ENCODE peak calls at places on chromosomes 5 and 9, in five cellular contexts. I, R, X, K and N are unnamed samples.
A peak's percentile ranks its signal among the peaks of the same experiment; 100 is the strongest.

GRCh38 chr5:168422431-168422830 is 63.8 kb upstream of the RARS1 start:
- DNase-seq in I (no peak), R (no peak), X (no peak), K (peak; percentile 57), N (peak; percentile 34)

GRCh38 chr5:143887901-143888648 is 76.1 kb downstream of the HMHB1 start:
- DNase-seq in I (no peak), R (peak; percentile 90), X (no peak), K (no peak), N (peak; percentile 23)

GRCh38 chr5:125115180-125115495 is 368.7 kb upstream of the ZNF608 start:
- DNase-seq in I (no peak), R (no peak), X (no peak), K (no peak), N (no peak)

GRCh38 chr5:155147222-155147621 is 133.7 kb downstream of the KIF4B start:
- DNase-seq in I (peak; percentile 25), R (no peak), X (no peak), K (no peak), N (peak; percentile 7)

GRCh38 chr5:78335976-78336375 is 24.4 kb upstream of the SCAMP1 start:
- DNase-seq in I (peak; percentile 42), R (no peak), X (no peak), K (no peak), N (no peak)

GRCh38 chr9:135479469-135480052 is at the start of gene PPP1R26:
- DNase-seq in I (peak; percentile 94), R (no peak), X (peak; percentile 10), K (peak; percentile 35), N (peak; percentile 35)

GRCh38 chr9:87535817-87536539 is 38.3 kb downstream of the DAPK1 start:
- DNase-seq in I (no peak), R (no peak), X (peak; percentile 35), K (no peak), N (no peak)

GRCh38 chr5:125823572-125823971 is 599.6 kb upstream of the GRAMD2B start:
- DNase-seq in I (no peak), R (peak; percentile 69), X (no peak), K (no peak), N (peak; percentile 67)

GRCh38 chr5:127330116-127330515 is 39.5 kb downstream of the MEGF10 start:
- DNase-seq in I (no peak), R (no peak), X (no peak), K (no peak), N (no peak)

GRCh38 chr9:72041775-72042194 is 18.6 kb downstream of the C9orf57 start:
- DNase-seq in I (no peak), R (peak; percentile 82), X (no peak), K (no peak), N (peak; percentile 63)

GRCh38 chr9:133539434-133539833 is 4.9 kb downstream of the ADAMTSL2 start:
- DNase-seq in I (no peak), R (no peak), X (no peak), K (peak; percentile 54), N (no peak)

GRCh38 chr5:127042593-127042992 is 12.2 kb upstream of the MARCHF3 start:
- DNase-seq in I (peak; percentile 12), R (peak; percentile 6), X (peak; percentile 33), K (peak; percentile 28), N (no peak)

GRCh38 chr5:53997736-53998627 is 312.4 kb downstream of the ARL15 start:
- DNase-seq in I (no peak), R (no peak), X (no peak), K (peak; percentile 71), N (no peak)

GRCh38 chr5:100841358-100842076 is 61.6 kb downstream of the ST8SIA4 start:
- DNase-seq in I (no peak), R (peak; percentile 60), X (no peak), K (no peak), N (peak; percentile 89)

GRCh38 chr5:179373101-179373934 is 28.1 kb upstream of the ADAMTS2 start:
- DNase-seq in I (no peak), R (no peak), X (no peak), K (peak; percentile 64), N (no peak)

GRCh38 chr9:74498616-74499095 is 1.5 kb downstream of the RORB start:
- DNase-seq in I (no peak), R (peak; percentile 19), X (no peak), K (peak; percentile 39), N (no peak)

GRCh38 chr5:177141496-177141895 is 7.9 kb downstream of the NSD1 start:
- DNase-seq in I (no peak), R (no peak), X (no peak), K (no peak), N (no peak)

GRCh38 chr5:80569086-80569960 is 757 bp downstream of the ANKRD34B start:
- DNase-seq in I (peak; percentile 64), R (no peak), X (no peak), K (peak; percentile 54), N (no peak)

GRCh38 chr5:80568251-80568650 is 1.8 kb downstream of the ANKRD34B start:
- DNase-seq in I (peak; percentile 17), R (no peak), X (no peak), K (no peak), N (no peak)

GRCh38 chr5:80573062-80573461 is 3.0 kb upstream of the ANKRD34B start:
- DNase-seq in I (no peak), R (no peak), X (no peak), K (no peak), N (no peak)

GRCh38 chr5:80566711-80567259 is 3.3 kb downstream of the ANKRD34B start:
- DNase-seq in I (no peak), R (no peak), X (no peak), K (no peak), N (no peak)

GRCh38 chr5:80569961-80570786 is at the start of gene ANKRD34B:
- DNase-seq in I (peak; percentile 79), R (peak; percentile 24), X (no peak), K (peak; percentile 89), N (no peak)
- H3K4me2 ChIP-seq in I (peak within 1 kb of the TSS; percentile 69), R (peak within 1 kb of the TSS; percentile 66), X (no peak within 1 kb of the TSS), K (peak within 1 kb of the TSS; percentile 93), N (no peak within 1 kb of the TSS)

DNA sequence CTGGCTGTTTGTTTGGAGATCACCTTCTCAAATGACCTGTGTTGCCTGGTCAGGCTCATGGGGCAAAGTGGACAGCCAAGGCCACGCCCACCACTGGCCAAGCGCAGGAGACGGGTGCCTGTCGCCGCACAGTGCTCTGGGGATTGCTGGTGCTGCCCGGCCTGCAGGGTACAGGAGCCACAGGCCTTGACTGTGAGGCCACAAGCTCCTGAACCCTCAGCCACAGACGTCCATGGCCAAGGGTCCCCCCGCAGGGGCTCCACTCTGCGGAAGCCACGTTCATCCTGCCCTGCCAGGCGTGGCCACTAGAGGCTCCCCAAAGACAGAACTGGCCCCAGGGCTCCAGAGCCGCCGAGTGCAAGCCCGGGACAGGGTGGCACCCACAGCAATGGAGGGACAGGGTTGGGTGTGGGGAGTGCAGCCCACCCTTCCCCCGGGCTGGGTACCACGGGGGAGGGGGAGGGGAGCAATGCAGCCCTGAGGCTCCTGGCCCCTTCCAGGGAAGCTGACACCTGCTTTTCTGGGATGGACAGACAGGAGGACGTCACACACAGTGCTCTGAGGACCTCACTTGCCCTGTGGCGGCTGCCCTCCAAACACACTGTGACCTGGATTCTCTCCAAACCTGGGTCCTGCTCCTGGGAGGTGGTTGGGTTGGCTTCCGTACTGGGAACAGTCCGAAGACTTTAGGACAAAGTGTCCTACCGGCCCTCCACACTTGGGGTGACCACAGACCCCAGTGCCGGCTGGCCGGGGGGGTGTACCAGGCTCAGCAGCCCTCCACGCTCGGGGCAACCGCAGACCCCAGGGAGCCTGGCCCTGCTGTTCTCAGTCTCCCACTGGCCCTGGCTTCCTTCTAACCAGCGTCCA is 21.5 kb downstream of the TPPP start:
- DNase-seq in I (peak; percentile 92), R (peak; percentile 27), X (peak; percentile 49), K (peak; percentile 87), N (peak; percentile 74)
- H2AFZ ChIP-seq in I (peak overlapping the region; percentile 72), R (peak overlapping the region; percentile 53), X (no peak overlapping the region), K (no peak overlapping the region), N (no peak overlapping the region)

GRCh38 chr5:139676406-139676805 is 28.3 kb downstream of the CXXC5 start:
- DNase-seq in I (no peak), R (no peak), X (no peak), K (no peak), N (no peak)
- H3K4me1 ChIP-seq in I (peaks cover 33% of the 10 kb centered on the region), R (peaks cover 6% of the 10 kb centered on the region), X (peaks cover 43% of the 10 kb centered on the region), K (peaks cover 13% of the 10 kb centered on the region), N (no peaks in the 10 kb centered on the region)

DNA sequence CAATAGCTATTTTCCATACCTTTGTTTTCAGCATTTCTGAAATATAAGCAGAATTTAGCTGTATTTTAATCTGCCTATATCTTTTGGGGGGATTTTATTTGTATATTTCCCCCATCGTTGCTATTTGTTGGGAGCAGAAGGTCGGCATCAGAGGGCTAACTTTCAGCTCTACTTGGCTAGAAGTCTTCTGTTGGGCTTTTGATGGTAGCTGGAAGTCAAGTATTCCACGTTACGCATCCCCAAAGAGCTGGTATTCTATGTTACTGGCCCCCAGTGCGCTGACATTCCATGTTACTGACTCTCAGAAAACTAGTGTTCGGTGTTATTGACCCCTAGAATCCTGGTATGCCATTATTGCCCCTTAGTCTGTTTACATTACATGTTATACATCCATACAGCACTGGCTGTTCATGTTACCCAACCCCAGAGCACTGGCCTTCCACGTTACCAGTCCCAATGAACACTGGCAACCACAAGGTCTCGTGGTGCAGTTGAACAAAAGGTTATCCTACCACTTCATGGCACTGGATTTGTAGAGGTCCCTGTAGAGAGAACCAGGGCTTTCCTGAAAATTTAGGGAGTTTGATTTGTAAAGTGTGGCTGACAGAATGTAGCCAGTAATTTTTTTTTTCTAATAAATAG is 278.1 kb upstream of the CD180 start:
- DNase-seq in I (no peak), R (no peak), X (no peak), K (no peak), N (no peak)
- H3K4me2 ChIP-seq in I (no peak overlapping the region), R (no peak overlapping the region), X (no peak overlapping the region), K (no peak overlapping the region), N (no peak overlapping the region)

GRCh38 chr5:136081192-136081591 is 51.5 kb upstream of the SMAD5 start:
- DNase-seq in I (no peak), R (no peak), X (no peak), K (no peak), N (no peak)

GRCh38 chr5:136082390-136083193 is 50.1 kb upstream of the SMAD5 start:
- DNase-seq in I (peak; percentile 84), R (no peak), X (peak; percentile 66), K (peak; percentile 86), N (peak; percentile 71)

GRCh38 chr5:136086776-136087566 is 45.7 kb upstream of the SMAD5 start:
- DNase-seq in I (no peak), R (no peak), X (no peak), K (no peak), N (no peak)

GRCh38 chr5:136087961-136088871 is 44.4 kb upstream of the SMAD5 start:
- DNase-seq in I (no peak), R (peak; percentile 68), X (no peak), K (no peak), N (no peak)

DNA sequence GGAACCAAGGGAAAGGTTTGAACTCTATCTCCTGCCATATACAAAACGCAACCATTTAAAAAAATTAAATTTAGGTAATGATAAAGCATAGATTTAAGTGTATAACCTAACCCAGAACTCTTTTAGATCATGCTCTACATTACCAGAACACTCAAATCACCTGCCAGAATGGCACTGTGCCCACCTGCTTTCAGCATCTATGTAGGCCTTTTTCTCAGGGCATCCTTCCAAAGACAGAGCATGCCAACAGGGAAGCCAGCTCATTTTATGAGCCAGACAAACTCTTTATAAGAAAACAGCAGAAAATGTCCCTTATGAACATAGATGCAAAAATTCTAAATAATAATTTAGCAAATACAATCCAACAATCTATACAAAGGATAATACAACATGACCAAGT is 47.9 kb upstream of the SMAD5 start:
- DNase-seq in I (no peak), R (no peak), X (no peak), K (no peak), N (no peak)
- H2AFZ ChIP-seq in I (no peak overlapping the region), R (no peak overlapping the region), X (no peak overlapping the region), K (no peak overlapping the region), N (no peak overlapping the region)